ENCODE peak calls at places on chromosome 17, in five cellular contexts. One of them, this sample, is unnamed.
A peak's percentile ranks its signal among the peaks of the same experiment; 100 is the strongest.

GRCh38 chr17:68097161-68097805 is 61.7 kb downstream of the KPNA2 start:
- DNase-seq in heart left ventricle: no peak
- DNase-seq in tibial artery: no peak
- DNase-seq in testis: no peak
- DNase-seq in A549: no peak
- DNase-seq in this sample: no peak

GRCh38 chr17:8893621-8894020 is 26.1 kb upstream of the PIK3R6 start:
- DNase-seq in heart left ventricle: no peak
- DNase-seq in tibial artery: no peak
- DNase-seq in testis: no peak
- DNase-seq in A549: no peak
- DNase-seq in this sample: no peak

GRCh38 chr17:63224644-63225043 is 221.5 kb downstream of the CYB561 start:
- DNase-seq in heart left ventricle: no peak
- DNase-seq in tibial artery: no peak
- DNase-seq in testis: no peak
- DNase-seq in A549: no peak
- DNase-seq in this sample: no peak

GRCh38 chr17:58324409-58325288 is 3.9 kb downstream of the TSPOAP1 start:
- DNase-seq in heart left ventricle: no peak
- DNase-seq in tibial artery: no peak
- DNase-seq in testis: no peak
- DNase-seq in A549: no peak
- DNase-seq in this sample: peak; percentile 73

GRCh38 chr17:45895969-45896793 is 1.8 kb downstream of the MAPT start:
- DNase-seq in heart left ventricle: no peak
- DNase-seq in tibial artery: no peak
- DNase-seq in testis: no peak
- DNase-seq in A549: no peak
- DNase-seq in this sample: no peak

GRCh38 chr17:45147102-45147580 is 1.1 kb upstream of the HEXIM1 start:
- DNase-seq in heart left ventricle: peak; percentile 83
- DNase-seq in tibial artery: peak; percentile 75
- DNase-seq in testis: no peak
- DNase-seq in A549: peak; percentile 66
- DNase-seq in this sample: no peak

GRCh38 chr17:68356520-68356919 is 65.2 kb downstream of the ARSG start:
- DNase-seq in heart left ventricle: no peak
- DNase-seq in tibial artery: no peak
- DNase-seq in testis: no peak
- DNase-seq in A549: no peak
- DNase-seq in this sample: no peak

GRCh38 chr17:5769936-5770335 is 185.6 kb upstream of the NLRP1 start:
- DNase-seq in heart left ventricle: no peak
- DNase-seq in tibial artery: no peak
- DNase-seq in testis: no peak
- DNase-seq in A549: no peak
- DNase-seq in this sample: no peak

GRCh38 chr17:31631759-31632158 is 227.3 kb downstream of the COPRS start:
- DNase-seq in heart left ventricle: no peak
- DNase-seq in tibial artery: no peak
- DNase-seq in testis: no peak
- DNase-seq in A549: no peak
- DNase-seq in this sample: no peak

GRCh38 chr17:44007346-44008204 is 3.2 kb downstream of the NAGS start:
- DNase-seq in heart left ventricle: no peak
- DNase-seq in tibial artery: no peak
- DNase-seq in testis: no peak
- DNase-seq in A549: no peak
- DNase-seq in this sample: no peak
- TF ChIP-seq CTCF in heart left ventricle: no peak
- TF ChIP-seq CTCF in tibial artery: no peak
- TF ChIP-seq CTCF in testis: no peak
- TF ChIP-seq CTCF in A549: no peak
- TF ChIP-seq CTCF in this sample: no peak

DNA sequence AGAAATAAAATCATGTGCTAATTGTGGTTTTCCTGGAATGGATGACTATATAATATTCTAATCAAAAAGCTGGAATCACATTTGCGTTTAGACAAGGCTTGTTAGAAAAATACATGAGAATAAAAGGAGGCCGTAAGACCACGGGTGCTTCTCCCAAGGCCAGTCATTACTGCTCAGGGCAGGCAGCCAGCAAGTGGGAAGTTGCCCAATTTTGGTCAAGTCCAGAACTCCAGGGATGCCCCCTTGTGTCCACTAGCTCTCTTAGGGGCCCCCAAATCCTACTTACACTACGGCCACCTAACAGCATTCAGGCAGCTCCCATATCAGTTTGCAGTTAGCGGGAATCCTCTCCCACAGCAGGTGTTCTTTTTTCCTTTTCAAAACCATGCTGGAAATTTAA is 26.0 kb upstream of the LYRM9 start:
- DNase-seq in heart left ventricle: no peak
- DNase-seq in tibial artery: no peak
- DNase-seq in testis: peak; percentile 44
- DNase-seq in A549: no peak
- DNase-seq in this sample: no peak
- TF ChIP-seq CTCF in heart left ventricle: no peak
- TF ChIP-seq CTCF in tibial artery: no peak
- TF ChIP-seq CTCF in testis: no peak
- TF ChIP-seq CTCF in A549: no peak
- TF ChIP-seq CTCF in this sample: no peak

DNA sequence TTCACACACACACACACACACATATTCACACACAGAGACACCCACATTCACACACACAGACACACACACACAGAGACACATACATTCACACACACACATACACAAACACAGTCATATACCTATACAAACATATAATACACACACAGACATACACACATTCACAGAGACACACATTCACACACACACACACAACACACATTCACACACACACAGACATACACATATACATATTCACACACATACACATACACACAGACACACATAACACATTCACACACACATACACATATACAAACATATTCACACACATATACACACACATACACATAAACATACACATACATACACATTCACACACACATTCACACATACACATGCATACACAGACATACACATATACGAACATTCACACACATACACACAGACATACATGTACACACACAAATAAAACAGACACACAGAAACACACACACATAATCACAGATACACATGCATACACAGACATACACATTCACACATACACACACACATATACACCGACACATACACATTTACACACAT is 7.9 kb downstream of the PRCD start:
- DNase-seq in heart left ventricle: no peak
- DNase-seq in tibial artery: no peak
- DNase-seq in testis: no peak
- DNase-seq in A549: no peak
- DNase-seq in this sample: no peak
- TF ChIP-seq CTCF in heart left ventricle: no peak
- TF ChIP-seq CTCF in tibial artery: no peak
- TF ChIP-seq CTCF in testis: no peak
- TF ChIP-seq CTCF in A549: no peak
- TF ChIP-seq CTCF in this sample: no peak

GRCh38 chr17:7130626-7131467 is 16.2 kb upstream of the ASGR2 start:
- DNase-seq in heart left ventricle: no peak
- DNase-seq in tibial artery: no peak
- DNase-seq in testis: no peak
- DNase-seq in A549: no peak
- DNase-seq in this sample: no peak

GRCh38 chr17:7133916-7134315 is 19.3 kb upstream of the ASGR2 start:
- DNase-seq in heart left ventricle: no peak
- DNase-seq in tibial artery: no peak
- DNase-seq in testis: no peak
- DNase-seq in A549: no peak
- DNase-seq in this sample: no peak

GRCh38 chr17:7132511-7133094 is 18.0 kb upstream of the ASGR2 start:
- DNase-seq in heart left ventricle: no peak
- DNase-seq in tibial artery: no peak
- DNase-seq in testis: no peak
- DNase-seq in A549: no peak
- DNase-seq in this sample: no peak

GRCh38 chr17:7136266-7136877 is 21.8 kb upstream of the ASGR2 start:
- DNase-seq in heart left ventricle: peak; percentile 55
- DNase-seq in tibial artery: peak; percentile 83
- DNase-seq in testis: peak; percentile 89
- DNase-seq in A549: peak; percentile 72
- DNase-seq in this sample: peak; percentile 56

DNA sequence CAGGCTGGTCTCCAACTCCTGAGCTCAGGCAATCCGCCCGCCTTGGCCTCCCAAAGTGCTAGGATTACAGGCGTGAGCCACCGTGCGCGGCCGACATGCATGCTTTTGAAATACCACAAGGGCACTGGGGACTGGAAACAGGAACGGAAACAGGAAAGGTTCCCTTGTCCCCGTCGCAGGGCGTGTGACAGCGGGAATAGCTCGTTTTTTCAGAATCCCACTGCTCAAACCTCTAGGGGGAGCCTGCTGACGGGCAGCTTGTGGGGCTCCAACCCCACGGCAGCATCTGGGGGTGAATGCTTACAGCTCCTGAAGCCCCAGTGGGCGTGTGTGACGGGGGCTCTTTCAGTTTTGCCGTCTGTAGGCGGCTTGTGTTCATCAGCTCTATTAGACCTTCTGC is 18.8 kb upstream of the ASGR2 start:
- DNase-seq in heart left ventricle: no peak
- DNase-seq in tibial artery: peak; percentile 43
- DNase-seq in testis: no peak
- DNase-seq in A549: no peak
- DNase-seq in this sample: no peak
- TF ChIP-seq CTCF in heart left ventricle: peak; percentile 27
- TF ChIP-seq CTCF in tibial artery: no peak
- TF ChIP-seq CTCF in testis: no peak
- TF ChIP-seq CTCF in A549: peak; percentile 27
- TF ChIP-seq CTCF in this sample: no peak

GRCh38 chr17:16283705-16284104 is 66.7 kb downstream of the PIGL start:
- DNase-seq in heart left ventricle: no peak
- DNase-seq in tibial artery: no peak
- DNase-seq in testis: no peak
- DNase-seq in A549: no peak
- DNase-seq in this sample: no peak

GRCh38 chr17:16287563-16288027 is 65.7 kb downstream of the CENPV start:
- DNase-seq in heart left ventricle: peak; percentile 8
- DNase-seq in tibial artery: no peak
- DNase-seq in testis: no peak
- DNase-seq in A549: no peak
- DNase-seq in this sample: no peak

GRCh38 chr17:16286009-16286946 is 67.0 kb downstream of the CENPV start:
- DNase-seq in heart left ventricle: peak; percentile 78
- DNase-seq in tibial artery: peak; percentile 89
- DNase-seq in testis: peak; percentile 80
- DNase-seq in A549: peak; percentile 99
- DNase-seq in this sample: peak; percentile 47

GRCh38 chr17:16286947-16287562 is 66.2 kb downstream of the CENPV start:
- DNase-seq in heart left ventricle: peak; percentile 32
- DNase-seq in tibial artery: no peak
- DNase-seq in testis: no peak
- DNase-seq in A549: no peak
- DNase-seq in this sample: no peak

GRCh38 chr17:16285646-16286008 is 67.6 kb downstream of the CENPV start:
- DNase-seq in heart left ventricle: no peak
- DNase-seq in tibial artery: no peak
- DNase-seq in testis: no peak
- DNase-seq in A549: no peak
- DNase-seq in this sample: peak; percentile 45
- TF ChIP-seq CTCF in heart left ventricle: peak; percentile 38
- TF ChIP-seq CTCF in tibial artery: peak; percentile 31
- TF ChIP-seq CTCF in testis: no peak
- TF ChIP-seq CTCF in A549: peak; percentile 88
- TF ChIP-seq CTCF in this sample: no peak

DNA sequence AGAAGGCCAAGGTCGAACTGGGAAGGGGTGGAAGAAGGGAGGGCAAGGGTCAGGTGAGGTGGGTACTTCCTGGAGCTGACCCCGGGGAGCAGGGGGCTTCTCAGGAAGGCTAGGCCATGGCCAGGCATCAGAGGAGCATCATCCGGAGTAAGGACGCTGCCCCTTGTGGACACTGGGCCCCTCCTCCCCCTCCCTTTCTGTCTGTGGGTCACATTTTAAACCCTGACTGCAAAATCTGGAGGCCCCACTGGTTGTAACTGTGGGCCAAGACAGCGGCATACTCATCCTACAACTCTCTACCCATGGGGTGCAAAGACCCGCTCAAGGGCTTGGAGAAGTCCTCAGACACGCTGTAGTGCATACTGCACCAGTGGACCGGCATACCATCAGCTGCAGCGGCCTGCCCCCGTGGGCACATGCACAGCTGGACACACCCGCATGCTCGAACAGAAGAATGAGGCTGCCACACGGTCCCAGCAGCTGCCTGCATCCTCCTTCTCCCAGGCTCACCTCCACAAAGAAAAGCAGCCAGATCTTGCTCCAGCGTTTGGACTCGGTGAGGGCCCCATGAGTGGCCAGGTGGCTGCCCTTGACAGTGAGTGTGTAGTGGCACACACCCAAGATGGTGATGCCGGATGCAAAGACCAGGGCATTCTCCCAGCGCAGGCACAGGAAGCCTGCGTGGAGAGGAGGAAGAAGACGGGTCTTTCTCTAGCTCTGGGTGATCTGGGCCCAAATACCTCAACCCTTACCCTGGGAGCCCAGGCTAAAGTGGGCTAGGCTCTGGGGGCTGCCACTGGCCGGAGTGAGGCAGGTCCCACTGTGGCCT is 1.2 kb downstream of the FADS6 start:
- DNase-seq in heart left ventricle: no peak
- DNase-seq in tibial artery: no peak
- DNase-seq in testis: no peak
- DNase-seq in A549: no peak
- DNase-seq in this sample: no peak
- TF ChIP-seq CTCF in heart left ventricle: no peak
- TF ChIP-seq CTCF in tibial artery: no peak
- TF ChIP-seq CTCF in testis: no peak
- TF ChIP-seq CTCF in A549: no peak
- TF ChIP-seq CTCF in this sample: no peak

GRCh38 chr17:81401727-81402529 is 6.7 kb downstream of the BAHCC1 start:
- DNase-seq in heart left ventricle: no peak
- DNase-seq in tibial artery: no peak
- DNase-seq in testis: no peak
- DNase-seq in A549: peak; percentile 69
- DNase-seq in this sample: no peak
- TF ChIP-seq CTCF in heart left ventricle: peak; percentile 21
- TF ChIP-seq CTCF in tibial artery: peak; percentile 28
- TF ChIP-seq CTCF in testis: no peak
- TF ChIP-seq CTCF in A549: peak; percentile 55
- TF ChIP-seq CTCF in this sample: no peak

This sample was measured in mesothelial cell of epicardium.